ENCODE peak calls at places on chromosomes 16 and 17, in five cellular contexts. O is NCI-H774, Q is HEK293T, L is T-helper 17 cell, U is PC-3. F is an unnamed sample.

GRCh38 chr17:48103379-48103715 is 2.1 kb upstream of the CBX1 start:
- DNase-seq in Q (no peak), O (no peak), L (no peak), U (no peak), F (no peak)

GRCh38 chr16:27795992-27796614 is 246.2 kb downstream of the KATNIP start:
- DNase-seq in Q (peak; percentile 44), L (no peak), U (peak; percentile 43), O (no peak), F (peak; percentile 55)

GRCh38 chr16:88596477-88596876 is 26.3 kb downstream of the ZC3H18 start:
- DNase-seq in O (no peak), U (no peak), L (no peak), Q (no peak), F (no peak)

GRCh38 chr17:34393401-34393800 is 30.4 kb upstream of the CCL1 start:
- DNase-seq in U (no peak), O (no peak), Q (no peak), L (no peak), F (no peak)

GRCh38 chr17:63120406-63120805 is 154.4 kb downstream of the TANC2 start:
- DNase-seq in Q (no peak), L (no peak), O (no peak), U (peak; percentile 60), F (no peak)

GRCh38 chr16:27229891-27230470 is 26.7 kb downstream of the KDM8 start:
- DNase-seq in U (no peak), L (no peak), Q (no peak), O (no peak), F (peak; percentile 35)

GRCh38 chr16:1651509-1652342 is 26.4 kb upstream of the JPT2 start:
- DNase-seq in L (no peak), U (peak; percentile 6), Q (no peak), O (no peak), F (no peak)

GRCh38 chr17:50687200-50688066 is 20.3 kb downstream of the ANKRD40 start:
- DNase-seq in L (no peak), O (no peak), U (no peak), Q (no peak), F (no peak)

GRCh38 chr17:39926588-39927100 is 757 bp downstream of the ORMDL3 start:
- DNase-seq in Q (peak; percentile 22), U (peak; percentile 21), L (peak; percentile 36), O (no peak), F (peak; percentile 68)

GRCh38 chr17:55492951-55493350 is 18.3 kb downstream of the SMIM36 start:
- DNase-seq in Q (no peak), O (no peak), U (no peak), L (no peak), F (no peak)

GRCh38 chr17:48110722-48111121 is 3.2 kb downstream of the SNX11 start:
- DNase-seq in U (no peak), O (no peak), Q (no peak), L (no peak), F (no peak)

GRCh38 chr16:55515110-55515509 is 6.2 kb downstream of the LPCAT2 start:
- DNase-seq in U (peak; percentile 23), Q (no peak), L (no peak), O (no peak), F (no peak)

GRCh38 chr16:29810699-29811169 is 1.3 kb upstream of the PRRT2 start:
- DNase-seq in L (no peak), O (no peak), Q (no peak), U (no peak), F (no peak)

GRCh38 chr17:42632949-42633444 is 23.5 kb downstream of the TUBG1 start:
- DNase-seq in Q (no peak), L (no peak), O (no peak), U (no peak), F (no peak)

GRCh38 chr17:66507103-66507923 is 204.9 kb downstream of the PRKCA start:
- DNase-seq in L (no peak), U (peak; percentile 83), Q (no peak), O (no peak), F (no peak)

GRCh38 chr17:410674-411401 is 58.2 kb upstream of the RPH3AL start:
- DNase-seq in U (no peak), O (no peak), Q (no peak), L (peak; percentile 43), F (no peak)

GRCh38 chr17:72460711-72461110 is 339.9 kb downstream of the SOX9 start:
- DNase-seq in L (no peak), Q (no peak), U (peak; percentile 18), O (no peak), F (no peak)

GRCh38 chr17:1201132-1201702 is 21.4 kb upstream of the ABR start:
- DNase-seq in L (peak; percentile 26), O (no peak), U (no peak), Q (no peak), F (no peak)

GRCh38 chr17:18074566-18075272 is 13.0 kb upstream of the DRG2 start:
- DNase-seq in L (no peak), Q (no peak), U (no peak), O (no peak), F (no peak)

GRCh38 chr16:49833796-49834195 is 22.1 kb downstream of the ZNF423 start:
- DNase-seq in O (no peak), L (no peak), U (no peak), Q (no peak), F (no peak)

GRCh38 chr17:43814714-43815113 is 18.2 kb downstream of the MPP3 start:
- DNase-seq in L (no peak), U (peak; percentile 76), O (no peak), Q (no peak), F (no peak)

GRCh38 chr16:89871895-89872294 is 1.5 kb upstream of the TCF25 start:
- DNase-seq in Q (no peak), U (no peak), O (no peak), L (no peak), F (no peak)

GRCh38 chr16:65070831-65071230 is 51.0 kb downstream of the CDH11 start:
- DNase-seq in O (peak; percentile 45), L (no peak), Q (no peak), U (peak; percentile 90), F (no peak)

GRCh38 chr16:10622036-10622921 is 41.9 kb upstream of the EMP2 start:
- DNase-seq in L (no peak), Q (no peak), U (no peak), O (no peak), F (peak; percentile 72)

GRCh38 chr17:78615631-78616030 is 38.4 kb upstream of the DNAH17 start:
- DNase-seq in U (no peak), L (no peak), Q (no peak), O (no peak), F (no peak)

GRCh38 chr17:39152134-39152884 is 872 bp upstream of the PLXDC1 start:
- DNase-seq in U (no peak), Q (peak; percentile 25), L (no peak), O (peak; percentile 36), F (no peak)

GRCh38 chr16:54242199-54242598 is 44.4 kb downstream of the IRX3 start:
- DNase-seq in Q (peak; percentile 43), O (no peak), U (peak; percentile 2), L (no peak), F (no peak)

GRCh38 chr17:82752371-82753200 is 721 bp downstream of the TBCD start:
- DNase-seq in L (peak; percentile 27), U (no peak), Q (no peak), O (no peak), F (peak; percentile 56)

GRCh38 chr17:46817901-46818209 is 637 bp downstream of the WNT3 start:
- DNase-seq in O (no peak), Q (no peak), U (no peak), L (no peak), F (no peak)

GRCh38 chr16:1911467-1912214 is 6.6 kb downstream of the HS3ST6 start:
- DNase-seq in U (no peak), Q (no peak), O (no peak), L (no peak), F (no peak)

GRCh38 chr17:50219939-50220465 is 18.6 kb upstream of the COL1A1 start:
- DNase-seq in L (no peak), O (no peak), Q (no peak), U (no peak), F (no peak)

GRCh38 chr16:8866884-8867482 is 1.8 kb downstream of the CARHSP1 start:
- DNase-seq in U (no peak), O (no peak), Q (no peak), L (no peak), F (no peak)

GRCh38 chr17:76246080-76247066 is 6.1 kb upstream of the RNF157 start:
- DNase-seq in U (no peak), Q (peak; percentile 38), O (no peak), L (peak; percentile 21), F (no peak)

GRCh38 chr17:76672270-76672851 is 28.8 kb upstream of the ST6GALNAC1 start:
- DNase-seq in L (no peak), U (peak; percentile 36), Q (peak; percentile 6), O (no peak), F (no peak)

GRCh38 chr17:50047488-50048126 is 8.3 kb upstream of the ITGA3 start:
- DNase-seq in U (peak; percentile 95), Q (no peak), L (no peak), O (no peak), F (no peak)

GRCh38 chr16:68037820-68038597 is 14.9 kb downstream of the DUS2 start:
- DNase-seq in U (no peak), Q (no peak), L (no peak), O (no peak), F (no peak)

GRCh38 chr17:75465039-75465438 is 8.6 kb downstream of the TMEM94 start:
- DNase-seq in O (no peak), L (no peak), Q (no peak), U (no peak), F (no peak)

GRCh38 chr17:8499614-8500013 is 63.9 kb downstream of the NDEL1 start:
- DNase-seq in O (no peak), Q (no peak), L (no peak), U (no peak), F (no peak)

GRCh38 chr16:85172465-85173071 is 60.3 kb upstream of the CIBAR2 start:
- DNase-seq in U (peak; percentile 69), Q (peak; percentile 60), L (no peak), O (no peak), F (peak; percentile 47)